ENCODE peak calls at places on chromosomes 7 and 10, in seven cellular contexts. E is GM04504; Y is pancreas; J is left ventricle myocardium superior; B is activated T-cell treated with anti-CD3 and anti-CD28 coated beads, Interleukin-2, amount 50 U/mL, for 48 hours; U is IMR-90; Q is fibroblast of the conjunctiva. M is an unnamed sample.

GRCh38 chr7:130350945-130351663 is 6.5 kb downstream of the CPA5 start:
- DNase-seq in E (no peak), Y (no peak), J (peak; percentile 49), B (no peak), U (no peak), Q (no peak), M (peak; percentile 42)

GRCh38 chr7:24907311-24907886 is 72.6 kb downstream of the OSBPL3 start:
- DNase-seq in E (no peak), Y (no peak), J (no peak), B (peak; percentile 71), U (peak; percentile 76), Q (no peak), M (no peak)

GRCh38 chr7:32506266-32507054 is 11.2 kb downstream of the AVL9 start:
- DNase-seq in E (peak; percentile 84), Y (no peak), J (no peak), B (peak; percentile 46), U (peak; percentile 90), Q (peak; percentile 89), M (no peak)

GRCh38 chr7:26976840-26977239 is 112.5 kb upstream of the SKAP2 start:
- DNase-seq in E (no peak), Y (no peak), J (no peak), B (no peak), U (peak; percentile 10), Q (no peak), M (no peak)

GRCh38 chr10:71933651-71934050 is 30.5 kb upstream of the CHST3 start:
- DNase-seq in E (no peak), Y (no peak), J (no peak), B (peak; percentile 72), U (no peak), Q (no peak), M (no peak)

GRCh38 chr10:90451283-90451682 is 406.6 kb downstream of the HTR7 start:
- DNase-seq in E (no peak), Y (no peak), J (no peak), B (no peak), U (no peak), Q (no peak), M (no peak)

GRCh38 chr10:73910401-73910763 is 550 bp upstream of the PLAU start:
- DNase-seq in E (no peak), Y (no peak), J (no peak), B (no peak), U (peak; percentile 43), Q (no peak), M (no peak)

GRCh38 chr10:93376372-93377296 is 105.5 kb downstream of the MYOF start:
- DNase-seq in E (peak; percentile 82), Y (peak; percentile 62), J (peak; percentile 32), B (peak; percentile 34), U (peak; percentile 90), Q (peak; percentile 86), M (no peak)

GRCh38 chr7:8638076-8638475 is 204.7 kb downstream of the NXPH1 start:
- DNase-seq in E (no peak), Y (no peak), J (no peak), B (no peak), U (no peak), Q (no peak), M (no peak)

GRCh38 chr7:17090751-17091150 is 207.7 kb upstream of the AHR start:
- DNase-seq in E (peak; percentile 73), Y (no peak), J (no peak), B (no peak), U (peak; percentile 86), Q (peak; percentile 62), M (no peak)

GRCh38 chr10:30417301-30417700 is 16.7 kb upstream of the MAP3K8 start:
- DNase-seq in E (no peak), Y (no peak), J (no peak), B (no peak), U (no peak), Q (no peak), M (no peak)

GRCh38 chr7:98488167-98488566 is 87.3 kb upstream of the BAIAP2L1 start:
- DNase-seq in E (no peak), Y (no peak), J (no peak), B (no peak), U (no peak), Q (no peak), M (peak; percentile 64)

GRCh38 chr7:88344956-88345832 is 38.5 kb upstream of the STEAP4 start:
- DNase-seq in E (no peak), Y (peak; percentile 50), J (peak; percentile 69), B (peak; percentile 20), U (no peak), Q (no peak), M (no peak)

GRCh38 chr7:7271094-7271874 is 88.9 kb downstream of the C1GALT1 start:
- DNase-seq in E (no peak), Y (no peak), J (no peak), B (no peak), U (no peak), Q (no peak), M (no peak)

GRCh38 chr7:27339478-27339877 is 96.9 kb downstream of the EVX1 start:
- DNase-seq in E (no peak), Y (no peak), J (no peak), B (no peak), U (no peak), Q (no peak), M (no peak)